ENCODE peak calls at places on chromosomes 16 and 17, in eight cellular contexts. W is neuronal stem cell; S is adipocyte; G is neural crest cell; R is NCI-H2227 treated with DMSO at 0.1 percent for 48 hours; Q is stimulated activated CD4-positive, alpha-beta T cell treated with anti-CD3 and anti-CD28 coated beads, Interleukin-1b, Interleukin-23, amount 100 ng/mL, for 1 hour; M is stimulated activated naive CD4-positive, alpha-beta T cell treated with Interleukin-2 at 50 U/mL for 16 hours; T is OCI-M1. P is an unnamed sample.

GRCh38 chr17:68431661-68432071 is 25.6 kb downstream of the WIPI1 start:
- DNase-seq in W (no peak), S (no peak), G (peak; percentile 25), R (no peak), Q (no peak), M (peak; percentile 34), T (peak; percentile 13), P (no peak)

GRCh38 chr17:30253316-30253715 is 17.8 kb upstream of the SLC6A4 start:
- DNase-seq in W (no peak), S (no peak), G (no peak), R (no peak), Q (no peak), M (no peak), T (no peak), P (no peak)

GRCh38 chr17:32955155-32955554 is 27.2 kb downstream of the TMEM98 start:
- DNase-seq in W (no peak), S (no peak), G (no peak), R (no peak), Q (no peak), M (no peak), T (no peak), P (no peak)

GRCh38 chr16:1832831-1833454 is 5.9 kb downstream of the FAHD1 start:
- DNase-seq in W (no peak), S (no peak), G (no peak), R (no peak), Q (no peak), M (no peak), T (peak; percentile 90), P (no peak)

GRCh38 chr17:57305918-57306317 is 49.6 kb downstream of the MSI2 start:
- DNase-seq in W (no peak), S (peak; percentile 1), G (no peak), R (no peak), Q (no peak), M (no peak), T (no peak), P (no peak)

GRCh38 chr17:68613739-68614298 is 12.7 kb upstream of the FAM20A start:
- DNase-seq in W (peak; percentile 48), S (peak; percentile 69), G (peak; percentile 51), R (no peak), Q (no peak), M (no peak), T (peak; percentile 84), P (peak; percentile 51)

GRCh38 chr17:50426814-50427787 is 1.1 kb downstream of the ACSF2 start:
- DNase-seq in W (no peak), S (peak; percentile 60), G (no peak), R (no peak), Q (no peak), M (peak; percentile 1), T (peak; percentile 93), P (no peak)

GRCh38 chr17:72136692-72137550 is 16.1 kb downstream of the SOX9 start:
- DNase-seq in W (no peak), S (peak; percentile 70), G (no peak), R (no peak), Q (no peak), M (no peak), T (no peak), P (no peak)

GRCh38 chr17:79911430-79912399 is 72.5 kb upstream of the CBX4 start:
- DNase-seq in W (no peak), S (no peak), G (no peak), R (no peak), Q (no peak), M (no peak), T (no peak), P (no peak)

GRCh38 chr16:12336158-12336557 is 359.6 kb downstream of the SNX29 start:
- DNase-seq in W (no peak), S (no peak), G (no peak), R (no peak), Q (no peak), M (no peak), T (no peak), P (no peak)

GRCh38 chr17:2949469-2950044 is 113.8 kb downstream of the OR1D5 start:
- DNase-seq in W (no peak), S (peak; percentile 0), G (no peak), R (no peak), Q (no peak), M (no peak), T (no peak), P (no peak)

GRCh38 chr16:46691720-46692119 is 2.3 kb downstream of the ORC6 start:
- DNase-seq in W (no peak), S (no peak), G (no peak), R (no peak), Q (no peak), M (no peak), T (no peak), P (no peak)

GRCh38 chr16:27240948-27241531 is 27.5 kb downstream of the NSMCE1 start:
- DNase-seq in W (no peak), S (peak; percentile 20), G (no peak), R (no peak), Q (no peak), M (no peak), T (no peak), P (no peak)

GRCh38 chr16:54533856-54534490 is 247.4 kb upstream of the IRX3 start:
- DNase-seq in W (no peak), S (no peak), G (no peak), R (no peak), Q (no peak), M (no peak), T (no peak), P (no peak)

GRCh38 chr16:8798174-8798527 is 512 bp downstream of the PMM2 start:
- DNase-seq in W (no peak), S (no peak), G (no peak), R (no peak), Q (no peak), M (no peak), T (peak; percentile 61), P (no peak)

GRCh38 chr17:64694207-64694606 is 32.1 kb upstream of the SMURF2 start:
- DNase-seq in W (no peak), S (peak; percentile 43), G (no peak), R (no peak), Q (no peak), M (no peak), T (peak; percentile 16), P (no peak)

GRCh38 chr17:32471652-32472051 is 15.1 kb upstream of the CDK5R1 start:
- DNase-seq in W (no peak), S (no peak), G (no peak), R (no peak), Q (no peak), M (no peak), T (no peak), P (no peak)

GRCh38 chr17:78112508-78113471 is 15.8 kb downstream of the TMC6 start:
- DNase-seq in W (peak; percentile 65), S (peak; percentile 67), G (peak; percentile 91), R (peak; percentile 59), Q (no peak), M (peak; percentile 63), T (peak; percentile 77), P (peak; percentile 35)

GRCh38 chr16:29840240-29840639 is 20.0 kb downstream of the MVP start:
- DNase-seq in W (no peak), S (no peak), G (no peak), R (no peak), Q (no peak), M (no peak), T (no peak), P (no peak)

GRCh38 chr17:3318336-3318735 is 20.2 kb upstream of the OR3A1 start:
- DNase-seq in W (no peak), S (no peak), G (no peak), R (no peak), Q (no peak), M (no peak), T (peak; percentile 25), P (no peak)

GRCh38 chr17:63702616-63703015 is 2.7 kb upstream of the LIMD2 start:
- DNase-seq in W (no peak), S (no peak), G (no peak), R (no peak), Q (no peak), M (no peak), T (no peak), P (no peak)

GRCh38 chr16:86408685-86409084 is 101.6 kb upstream of the FOXF1 start:
- DNase-seq in W (no peak), S (no peak), G (no peak), R (no peak), Q (no peak), M (no peak), T (no peak), P (no peak)

GRCh38 chr16:57475711-57476339 is 10.5 kb downstream of the DOK4 start:
- DNase-seq in W (no peak), S (peak; percentile 36), G (peak; percentile 73), R (no peak), Q (peak; percentile 7), M (peak; percentile 62), T (peak; percentile 77), P (peak; percentile 33)

GRCh38 chr17:82630212-82630611 is 18.0 kb downstream of the WDR45B start:
- DNase-seq in W (no peak), S (no peak), G (no peak), R (no peak), Q (no peak), M (no peak), T (no peak), P (no peak)

GRCh38 chr16:56776562-56776961 is 46.6 kb downstream of the NUP93 start:
- DNase-seq in W (no peak), S (peak; percentile 52), G (no peak), R (no peak), Q (no peak), M (no peak), T (peak; percentile 16), P (no peak)

GRCh38 chr17:80877095-80877828 is 114.4 kb upstream of the CHMP6 start:
- DNase-seq in W (no peak), S (no peak), G (no peak), R (no peak), Q (no peak), M (peak; percentile 80), T (no peak), P (no peak)

GRCh38 chr16:24539850-24540484 is 601 bp downstream of the RBBP6 start:
- DNase-seq in W (no peak), S (peak; percentile 73), G (peak; percentile 24), R (no peak), Q (peak; percentile 5), M (peak; percentile 49), T (peak; percentile 59), P (no peak)

GRCh38 chr16:48895142-48895541 is 285.2 kb upstream of the N4BP1 start:
- DNase-seq in W (no peak), S (no peak), G (no peak), R (no peak), Q (no peak), M (no peak), T (no peak), P (no peak)

GRCh38 chr17:19401321-19402010 is 9.6 kb upstream of the RNF112 start:
- DNase-seq in W (no peak), S (no peak), G (no peak), R (no peak), Q (no peak), M (no peak), T (no peak), P (no peak)

GRCh38 chr17:56762144-56762543 is 71.6 kb downstream of the C17orf67 start:
- DNase-seq in W (no peak), S (no peak), G (no peak), R (no peak), Q (no peak), M (no peak), T (no peak), P (no peak)

GRCh38 chr16:57187508-57187854 is 1.4 kb downstream of the RSPRY1 start:
- DNase-seq in W (no peak), S (no peak), G (no peak), R (no peak), Q (no peak), M (no peak), T (no peak), P (no peak)

GRCh38 chr17:12362853-12363252 is 302.8 kb upstream of the MYOCD start:
- DNase-seq in W (no peak), S (no peak), G (no peak), R (no peak), Q (no peak), M (no peak), T (no peak), P (no peak)

GRCh38 chr16:12330541-12330940 is 354.0 kb downstream of the SNX29 start:
- DNase-seq in W (no peak), S (no peak), G (no peak), R (no peak), Q (no peak), M (no peak), T (no peak), P (no peak)

GRCh38 chr16:52871481-52871880 is 181.2 kb downstream of the CHD9NB start:
- DNase-seq in W (no peak), S (no peak), G (no peak), R (no peak), Q (no peak), M (no peak), T (no peak), P (no peak)

P was measured in NCI-H2107.